ENCODE peak calls at places on chromosomes 7 and 10, in nine cellular contexts. P is fibroblast of mammary gland, V is GM13976, T is transverse colon, R is BJ, S is tibial artery, O is AG10803, H is choroid plexus epithelial cell, L is GM23338. Z is an unnamed sample.

GRCh38 chr10:34262965-34263364 is 552.1 kb downstream of the PARD3 start:
- DNase-seq in R (no peak), V (no peak), T (no peak), S (no peak), P (no peak), H (peak), L (peak), O (peak), Z (no peak)

GRCh38 chr10:73910764-73911552 is at the start of gene PLAU:
- DNase-seq in R (no peak), O (no peak), H (no peak), T (peak), V (peak), L (peak), P (no peak), S (peak), Z (peak)

GRCh38 chr7:70668606-70669358 is 463.2 kb upstream of the GALNT17 start:
- DNase-seq in O (no peak), H (no peak), P (no peak), T (no peak), V (no peak), R (no peak), L (peak), S (peak), Z (no peak)

GRCh38 chr10:11610151-11610854 is 1.1 kb downstream of the USP6NL start:
- DNase-seq in T (no peak), V (no peak), R (no peak), O (no peak), H (no peak), L (no peak), S (no peak), P (no peak), Z (no peak)

GRCh38 chr10:97498841-97499560 is at the start of gene UBTD1:
- DNase-seq in R (no peak), S (peak), O (peak), T (peak), V (peak), L (peak), H (peak), P (peak), Z (peak)

GRCh38 chr10:114347791-114348190 is 56.5 kb downstream of the AFAP1L2 start:
- DNase-seq in P (no peak), R (no peak), L (no peak), S (no peak), V (no peak), H (no peak), T (no peak), O (no peak), Z (no peak)

GRCh38 chr7:48250441-48250951 is 79.2 kb downstream of the ABCA13 start:
- DNase-seq in R (no peak), T (no peak), L (peak), S (no peak), O (peak), P (peak), H (peak), V (no peak), Z (peak)

GRCh38 chr10:129419386-129419785 is 47.7 kb upstream of the MGMT start:
- DNase-seq in R (no peak), V (no peak), L (no peak), O (no peak), S (no peak), T (no peak), H (no peak), P (no peak), Z (no peak)

GRCh38 chr7:157445956-157446295 is 109.1 kb downstream of the DNAJB6 start:
- DNase-seq in O (no peak), V (no peak), R (no peak), P (no peak), L (no peak), T (no peak), H (no peak), S (no peak), Z (no peak)

GRCh38 chr7:38232475-38233366 is 40.7 kb downstream of the TARP start:
- DNase-seq in H (peak), V (peak), S (no peak), R (no peak), L (no peak), O (no peak), T (peak), P (peak), Z (no peak)

GRCh38 chr10:43230101-43230908 is 36.6 kb downstream of the RASGEF1A start:
- DNase-seq in L (peak), R (no peak), S (no peak), T (peak), H (no peak), P (no peak), O (no peak), V (no peak), Z (no peak)

GRCh38 chr10:103428989-103429643 is 23.1 kb downstream of the CALHM2 start:
- DNase-seq in H (no peak), T (no peak), R (no peak), S (no peak), V (no peak), O (no peak), P (no peak), L (no peak), Z (no peak)

GRCh38 chr10:66931949-66932343 is 6.1 kb downstream of the LRRTM3 start:
- DNase-seq in S (no peak), R (no peak), V (no peak), P (no peak), L (no peak), O (no peak), T (no peak), H (no peak), Z (no peak)

GRCh38 chr10:34124522-34125035 is 690.5 kb downstream of the PARD3 start:
- DNase-seq in V (no peak), L (no peak), T (no peak), H (peak), P (peak), R (peak), O (peak), S (no peak), Z (peak)

GRCh38 chr10:75024971-75025523 is 86.4 kb upstream of the SAMD8 start:
- DNase-seq in T (no peak), O (no peak), P (no peak), R (no peak), S (no peak), L (no peak), V (no peak), H (no peak), Z (no peak)

GRCh38 chr10:125153693-125154490 is 6.5 kb downstream of the CTBP2 start:
- DNase-seq in O (peak), P (peak), L (no peak), R (peak), T (no peak), S (no peak), V (no peak), H (no peak), Z (no peak)

GRCh38 chr7:115146148-115146547 is 224.3 kb downstream of the MDFIC start:
- DNase-seq in V (no peak), P (no peak), R (no peak), S (no peak), O (no peak), T (no peak), H (no peak), L (no peak), Z (peak)

GRCh38 chr7:155796381-155797261 is 15.6 kb downstream of the SHH start:
- DNase-seq in V (peak), T (peak), R (no peak), H (peak), S (peak), L (peak), O (no peak), P (no peak), Z (peak)

GRCh38 chr10:119817991-119818888 is 54.4 kb downstream of the MCMBP start:
- DNase-seq in O (peak), H (peak), S (peak), P (peak), R (no peak), V (no peak), L (peak), T (peak), Z (no peak)

GRCh38 chr10:78309536-78310237 is 276.0 kb downstream of the RPS24 start:
- DNase-seq in L (no peak), P (no peak), T (no peak), V (no peak), O (no peak), S (no peak), H (no peak), R (no peak), Z (no peak)

GRCh38 chr7:107614425-107614824 is 34.4 kb downstream of the BCAP29 start:
- DNase-seq in O (peak), H (peak), T (no peak), P (peak), S (no peak), R (peak), V (no peak), L (no peak), Z (no peak)

GRCh38 chr10:96493871-96494525 is 19.7 kb downstream of the TLL2 start:
- DNase-seq in S (no peak), R (no peak), H (no peak), O (no peak), T (no peak), V (no peak), L (no peak), P (no peak), Z (no peak)

GRCh38 chr10:132111871-132112341 is 46.2 kb downstream of the JAKMIP3 start:
- DNase-seq in H (no peak), O (no peak), P (no peak), S (no peak), L (no peak), T (no peak), V (no peak), R (no peak), Z (no peak)

GRCh38 chr10:84895541-84895940 is 567.2 kb downstream of the CCSER2 start:
- DNase-seq in P (no peak), T (no peak), L (no peak), O (no peak), R (no peak), S (no peak), H (no peak), V (no peak), Z (no peak)

GRCh38 chr7:28723336-28723735 is 234.8 kb downstream of the TRIL start:
- DNase-seq in V (no peak), S (no peak), T (no peak), R (no peak), H (no peak), L (no peak), P (no peak), O (no peak), Z (no peak)

GRCh38 chr10:113924171-113924570 is 69.7 kb downstream of the NHLRC2 start:
- DNase-seq in P (no peak), H (no peak), O (no peak), V (no peak), T (no peak), R (no peak), L (no peak), S (no peak), Z (no peak)

GRCh38 chr10:2232479-2232878 is 495.2 kb upstream of the ADARB2 start:
- DNase-seq in S (no peak), H (no peak), P (no peak), O (no peak), R (no peak), T (no peak), V (no peak), L (peak), Z (no peak)

GRCh38 chr7:17021205-17021604 is 139.4 kb upstream of the AGR3 start:
- DNase-seq in P (peak), V (no peak), S (no peak), R (no peak), H (peak), T (no peak), O (peak), L (no peak), Z (peak)

GRCh38 chr10:88293651-88294230 is 289.4 kb downstream of the RNLS start:
- DNase-seq in P (no peak), T (no peak), S (no peak), O (no peak), V (no peak), L (no peak), R (no peak), H (no peak), Z (no peak)

GRCh38 chr7:128304212-128304611 is 39.5 kb downstream of the RBM28 start:
- DNase-seq in O (peak), R (no peak), T (no peak), P (no peak), S (no peak), L (no peak), H (no peak), V (no peak), Z (no peak)

GRCh38 chr10:51683031-51683830 is 16.2 kb downstream of the CSTF2T start:
- DNase-seq in P (peak), R (peak), H (peak), T (no peak), V (no peak), L (no peak), O (peak), S (no peak), Z (no peak)

GRCh38 chr7:6641305-6642035 is 4.4 kb downstream of the ZNF316 start:
- DNase-seq in O (no peak), T (no peak), L (no peak), S (no peak), V (no peak), H (no peak), P (no peak), R (no peak), Z (no peak)

GRCh38 chr7:80253237-80253636 is 118.6 kb downstream of the GNAI1 start:
- DNase-seq in L (no peak), T (no peak), O (no peak), H (no peak), P (no peak), S (no peak), R (no peak), V (no peak), Z (no peak)

GRCh38 chr7:158423190-158423555 is 164.4 kb downstream of the PTPRN2 start:
- DNase-seq in O (no peak), T (no peak), L (no peak), P (no peak), R (no peak), H (no peak), S (no peak), V (no peak), Z (no peak)

GRCh38 chr7:157808042-157808441 is 471.2 kb downstream of the DNAJB6 start:
- DNase-seq in V (no peak), H (peak), R (no peak), L (no peak), S (no peak), P (no peak), T (no peak), O (no peak), Z (no peak)

DNA sequence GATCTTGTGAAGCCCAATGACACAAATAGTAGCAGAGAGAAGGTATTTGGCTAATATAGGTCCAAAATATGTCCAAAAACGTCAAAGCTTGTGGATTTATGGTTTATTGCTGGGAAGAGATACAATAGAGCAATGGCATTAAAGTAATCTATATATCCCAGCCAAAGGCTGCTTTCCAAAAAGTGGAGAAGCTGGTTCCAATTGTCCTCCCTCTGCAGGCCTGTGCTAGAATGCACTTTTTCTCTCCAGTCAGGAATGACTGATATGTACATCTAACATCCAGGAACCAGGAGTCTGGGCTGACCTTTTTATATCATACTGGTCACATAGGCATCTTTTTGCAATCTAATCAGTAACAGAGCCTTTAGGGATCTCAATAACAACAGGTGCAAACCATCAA is 167.1 kb upstream of the FAM3C start:
- DNase-seq in T (no peak), V (no peak), P (no peak), R (no peak), O (no peak), H (peak), S (no peak), L (peak), Z (peak)
- TF ChIP-seq CTCF in T (no peak), V (no peak), P (peak), R (peak), O (peak), H (peak), S (no peak), L (peak), Z (peak)

GRCh38 chr7:137965942-137966624 is 35.8 kb downstream of the CREB3L2 start:
- DNase-seq in P (no peak), O (no peak), H (no peak), R (no peak), L (no peak), S (no peak), T (no peak), V (no peak), Z (no peak)
- TF ChIP-seq CTCF in P (peak), O (peak), H (peak), R (peak), L (no peak), S (no peak), T (no peak), V (no peak), Z (no peak)

DNA sequence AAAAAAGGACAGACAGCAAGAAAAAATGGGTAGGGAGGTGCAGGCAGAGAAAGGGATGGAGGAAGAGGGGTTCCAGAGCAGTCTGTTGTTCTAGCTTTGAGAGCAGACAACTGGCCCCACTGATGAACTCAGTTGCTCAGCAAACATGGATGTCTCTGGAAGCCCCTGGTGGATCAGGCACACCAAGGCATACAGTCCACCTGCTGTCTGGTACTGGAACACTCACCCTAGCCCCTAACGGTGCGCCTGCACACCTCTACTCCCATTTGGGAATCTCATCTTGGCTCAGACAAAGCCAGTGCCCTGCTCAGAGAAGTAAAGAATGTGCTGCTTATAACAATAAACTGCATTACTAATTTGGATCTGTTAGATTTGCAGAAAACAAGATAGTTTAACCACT is 7.7 kb downstream of the MACROH2A2 start:
- DNase-seq in L (no peak), O (no peak), V (no peak), S (no peak), P (no peak), T (no peak), R (no peak), H (no peak), Z (no peak)
- TF ChIP-seq CTCF in L (no peak), O (no peak), V (no peak), S (no peak), P (no peak), T (no peak), R (no peak), H (no peak), Z (no peak)

DNA sequence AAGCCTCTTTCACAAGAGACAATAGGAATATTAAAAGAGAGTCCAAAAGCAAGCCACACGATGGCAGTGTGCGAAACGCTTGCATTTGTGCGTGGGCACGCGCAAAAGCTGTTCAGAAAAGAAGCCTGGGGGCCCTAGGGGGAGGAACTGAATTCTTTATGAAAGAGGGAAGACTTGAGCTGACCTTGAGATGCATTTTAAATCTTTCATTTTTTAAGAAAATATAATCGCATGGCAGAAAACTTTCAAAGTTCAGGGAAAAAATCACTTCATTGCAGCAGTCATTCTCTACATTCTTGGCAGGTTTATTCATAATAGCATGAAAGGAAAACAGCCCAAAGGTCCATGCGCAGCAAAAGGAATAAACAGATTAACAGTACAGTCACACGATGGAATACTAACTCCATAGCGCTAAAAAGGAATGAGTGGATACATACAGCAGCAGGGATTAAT is 206.5 kb upstream of the PRKCQ start:
- DNase-seq in V (no peak), T (no peak), R (no peak), P (peak), O (peak), H (peak), L (no peak), S (no peak), Z (no peak)
- TF ChIP-seq CTCF in V (no peak), T (no peak), R (peak), P (peak), O (peak), H (peak), L (peak), S (no peak), Z (no peak)

GRCh38 chr10:48266528-48266927 is 8.0 kb downstream of the FRMPD2 start:
- DNase-seq in H (no peak), R (no peak), T (no peak), P (no peak), L (no peak), S (no peak), V (peak), O (no peak), Z (no peak)
- TF ChIP-seq CTCF in H (no peak), R (no peak), T (no peak), P (no peak), L (no peak), S (no peak), V (no peak), O (no peak), Z (no peak)

Z was measured in Calu3.